ENCODE peak calls at places on chromosomes 4 and X, in five cellular contexts. A is body of pancreas, F is fibroblast of mammary gland, N is mucosa of descending colon, I is lower leg skin. X is an unnamed sample.
A peak's percentile ranks its signal among the peaks of the same experiment; 100 is the strongest.

GRCh38 chr4:55127053-55127452 is 1.7 kb upstream of the KDR start:
- DNase-seq in A (no peak), F (no peak), N (no peak), I (no peak), X (no peak)

GRCh38 chr4:20194079-20195013 is 57.4 kb upstream of the SLIT2 start:
- DNase-seq in A (no peak), F (peak; percentile 92), N (no peak), I (no peak), X (peak; percentile 84)

GRCh38 chr4:116636917-116637316 is 448.5 kb downstream of the TRAM1L1 start:
- DNase-seq in A (no peak), F (no peak), N (no peak), I (no peak), X (no peak)

GRCh38 chr4:3388461-3389185 is 53.1 kb upstream of the HGFAC start:
- DNase-seq in A (no peak), F (peak; percentile 77), N (no peak), I (no peak), X (peak; percentile 67)

GRCh38 chr4:150867148-150867547 is 147.9 kb downstream of the LRBA start:
- DNase-seq in A (no peak), F (peak; percentile 84), N (no peak), I (peak; percentile 47), X (peak; percentile 90)

GRCh38 chr4:20043992-20044391 is 207.7 kb upstream of the SLIT2 start:
- DNase-seq in A (no peak), F (no peak), N (no peak), I (no peak), X (no peak)

GRCh38 chrX:48521353-48522243 is at the start of gene EBP:
- DNase-seq in A (peak; percentile 92), F (peak; percentile 79), N (peak; percentile 95), I (peak; percentile 85), X (peak; percentile 88)

GRCh38 chr4:26088433-26088928 is 174.5 kb downstream of the SMIM20 start:
- DNase-seq in A (no peak), F (peak; percentile 80), N (no peak), I (no peak), X (peak; percentile 65)

GRCh38 chr4:26226978-26227377 is 93.8 kb upstream of the RBPJ start:
- DNase-seq in A (no peak), F (no peak), N (no peak), I (no peak), X (no peak)

GRCh38 chrX:17038681-17039161 is 92.3 kb downstream of the REPS2 start:
- DNase-seq in A (no peak), F (peak; percentile 83), N (no peak), I (no peak), X (peak; percentile 68)

GRCh38 chr4:53671757-53672156 is 80.5 kb upstream of the LNX1 start:
- DNase-seq in A (peak; percentile 64), F (no peak), N (no peak), I (no peak), X (no peak)

GRCh38 chrX:1493877-1494510 is 41.3 kb upstream of the ASMTL start:
- DNase-seq in A (no peak), F (no peak), N (no peak), I (no peak), X (no peak)

GRCh38 chrX:121161501-121161933 is 114.1 kb downstream of the GLUD2 start:
- DNase-seq in A (no peak), F (no peak), N (no peak), I (no peak), X (no peak)

GRCh38 chrX:153598541-153599191 is at the start of gene CCNQ:
- DNase-seq in A (peak; percentile 15), F (peak; percentile 14), N (peak; percentile 60), I (no peak), X (peak; percentile 33)

GRCh38 chrX:121365572-121366161 is 318.3 kb downstream of the GLUD2 start:
- DNase-seq in A (no peak), F (no peak), N (peak; percentile 61), I (no peak), X (no peak)

GRCh38 chr4:40199999-40200880 is 3.4 kb downstream of the RHOH start:
- DNase-seq in A (peak; percentile 13), F (peak; percentile 54), N (peak; percentile 35), I (no peak), X (peak; percentile 84)

GRCh38 chr4:2817701-2818350 is 24.9 kb downstream of the SH3BP2 start:
- DNase-seq in A (peak; percentile 60), F (no peak), N (peak; percentile 83), I (no peak), X (no peak)

GRCh38 chr4:5952286-5953002 is 59.6 kb upstream of the CRMP1 start:
- DNase-seq in A (no peak), F (no peak), N (no peak), I (no peak), X (no peak)

GRCh38 chr4:6999172-7000086 is 43.7 kb upstream of the TADA2B start:
- DNase-seq in A (no peak), F (no peak), N (no peak), I (peak; percentile 38), X (no peak)

GRCh38 chrX:20263474-20263873 is 3.2 kb downstream of the RPS6KA3 start:
- DNase-seq in A (no peak), F (peak; percentile 32), N (no peak), I (no peak), X (peak; percentile 61)

GRCh38 chr4:87985097-87985886 is 9.8 kb downstream of the SPP1 start:
- DNase-seq in A (peak; percentile 62), F (peak; percentile 39), N (peak; percentile 50), I (no peak), X (peak; percentile 56)

GRCh38 chr4:174198396-174199179 is 84.9 kb downstream of the FBXO8 start:
- DNase-seq in A (peak; percentile 18), F (peak; percentile 98), N (no peak), I (no peak), X (peak; percentile 63)

GRCh38 chr4:55920571-55920970 is 28.2 kb upstream of the CEP135 start:
- DNase-seq in A (no peak), F (peak; percentile 30), N (no peak), I (peak; percentile 19), X (peak; percentile 63)

GRCh38 chr4:88028961-88029360 is 21.5 kb downstream of the PKD2 start:
- DNase-seq in A (no peak), F (no peak), N (no peak), I (no peak), X (no peak)

GRCh38 chrX:44944894-44945293 is 71.9 kb downstream of the KDM6A start:
- DNase-seq in A (no peak), F (no peak), N (no peak), I (no peak), X (no peak)

GRCh38 chr4:175916636-175917351 is 104.7 kb upstream of the GPM6A start:
- DNase-seq in A (no peak), F (no peak), N (no peak), I (no peak), X (no peak)

GRCh38 chr4:111812760-111813159 is 332.5 kb upstream of the FAM241A start:
- DNase-seq in A (no peak), F (no peak), N (no peak), I (no peak), X (no peak)

GRCh38 chrX:40945366-40945713 is 139.9 kb upstream of the USP9X start:
- DNase-seq in A (peak; percentile 11), F (peak; percentile 89), N (no peak), I (peak; percentile 45), X (peak; percentile 84)

GRCh38 chr4:824461-825062 is 1.4 kb downstream of the CPLX1 start:
- DNase-seq in A (no peak), F (no peak), N (peak; percentile 19), I (no peak), X (no peak)

GRCh38 chr4:148780426-148781005 is 338.3 kb upstream of the NR3C2 start:
- DNase-seq in A (no peak), F (no peak), N (no peak), I (no peak), X (no peak)

X was measured in choroid plexus epithelial cell.